ENCODE peak calls at places on chromosomes 13 and 19, in seven cellular contexts. One of them, this sample, is unnamed.

GRCh38 chr13:65613004-65613403 is 1617.1 kb downstream of the PCDH9 start:
- DNase-seq in type B pancreatic cell: no peak
- DNase-seq in neural crest cell: no peak
- DNase-seq in lower leg skin: no peak
- DNase-seq in Panc1: no peak
- DNase-seq in vagina: no peak
- DNase-seq in left ventricle myocardium inferior: no peak
- DNase-seq in this sample: no peak

GRCh38 chr13:35598790-35599369 is 122.4 kb upstream of the MAB21L1 start:
- DNase-seq in type B pancreatic cell: no peak
- DNase-seq in neural crest cell: no peak
- DNase-seq in lower leg skin: no peak
- DNase-seq in Panc1: no peak
- DNase-seq in vagina: no peak
- DNase-seq in left ventricle myocardium inferior: no peak
- DNase-seq in this sample: no peak

GRCh38 chr13:105920375-105920774 is 615.1 kb downstream of the EFNB2 start:
- DNase-seq in type B pancreatic cell: no peak
- DNase-seq in neural crest cell: no peak
- DNase-seq in lower leg skin: no peak
- DNase-seq in Panc1: no peak
- DNase-seq in vagina: no peak
- DNase-seq in left ventricle myocardium inferior: no peak
- DNase-seq in this sample: no peak

GRCh38 chr13:48578516-48579166 is 45.8 kb upstream of the RCBTB2 start:
- DNase-seq in type B pancreatic cell: no peak
- DNase-seq in neural crest cell: no peak
- DNase-seq in lower leg skin: no peak
- DNase-seq in Panc1: no peak
- DNase-seq in vagina: no peak
- DNase-seq in left ventricle myocardium inferior: no peak
- DNase-seq in this sample: no peak

GRCh38 chr19:2733930-2734588 is 5.8 kb downstream of the SLC39A3 start:
- DNase-seq in type B pancreatic cell: no peak
- DNase-seq in neural crest cell: no peak
- DNase-seq in lower leg skin: no peak
- DNase-seq in Panc1: no peak
- DNase-seq in vagina: no peak
- DNase-seq in left ventricle myocardium inferior: no peak
- DNase-seq in this sample: no peak

GRCh38 chr19:33740811-33741396 is 55.8 kb upstream of the KCTD15 start:
- DNase-seq in type B pancreatic cell: no peak
- DNase-seq in neural crest cell: peak
- DNase-seq in lower leg skin: no peak
- DNase-seq in Panc1: no peak
- DNase-seq in vagina: no peak
- DNase-seq in left ventricle myocardium inferior: no peak
- DNase-seq in this sample: no peak

GRCh38 chr19:4066682-4067395 is at the start of gene ZBTB7A:
- DNase-seq in type B pancreatic cell: no peak
- DNase-seq in neural crest cell: peak
- DNase-seq in lower leg skin: peak
- DNase-seq in Panc1: no peak
- DNase-seq in vagina: no peak
- DNase-seq in left ventricle myocardium inferior: peak
- DNase-seq in this sample: peak

GRCh38 chr13:27302643-27303262 is 32.1 kb downstream of the RASL11A start:
- DNase-seq in type B pancreatic cell: no peak
- DNase-seq in neural crest cell: no peak
- DNase-seq in lower leg skin: no peak
- DNase-seq in Panc1: no peak
- DNase-seq in vagina: no peak
- DNase-seq in left ventricle myocardium inferior: no peak
- DNase-seq in this sample: no peak

GRCh38 chr13:102310691-102311432 is 91.0 kb downstream of the FGF14 start:
- DNase-seq in type B pancreatic cell: no peak
- DNase-seq in neural crest cell: no peak
- DNase-seq in lower leg skin: no peak
- DNase-seq in Panc1: no peak
- DNase-seq in vagina: no peak
- DNase-seq in left ventricle myocardium inferior: peak
- DNase-seq in this sample: no peak

GRCh38 chr13:50676602-50677001 is 166.9 kb downstream of the DLEU7 start:
- DNase-seq in type B pancreatic cell: no peak
- DNase-seq in neural crest cell: no peak
- DNase-seq in lower leg skin: no peak
- DNase-seq in Panc1: no peak
- DNase-seq in vagina: no peak
- DNase-seq in left ventricle myocardium inferior: no peak
- DNase-seq in this sample: no peak

GRCh38 chr19:518292-519231 is 11.3 kb downstream of the TPGS1 start:
- DNase-seq in type B pancreatic cell: peak
- DNase-seq in neural crest cell: peak
- DNase-seq in lower leg skin: no peak
- DNase-seq in Panc1: no peak
- DNase-seq in vagina: no peak
- DNase-seq in left ventricle myocardium inferior: no peak
- DNase-seq in this sample: no peak

DNA sequence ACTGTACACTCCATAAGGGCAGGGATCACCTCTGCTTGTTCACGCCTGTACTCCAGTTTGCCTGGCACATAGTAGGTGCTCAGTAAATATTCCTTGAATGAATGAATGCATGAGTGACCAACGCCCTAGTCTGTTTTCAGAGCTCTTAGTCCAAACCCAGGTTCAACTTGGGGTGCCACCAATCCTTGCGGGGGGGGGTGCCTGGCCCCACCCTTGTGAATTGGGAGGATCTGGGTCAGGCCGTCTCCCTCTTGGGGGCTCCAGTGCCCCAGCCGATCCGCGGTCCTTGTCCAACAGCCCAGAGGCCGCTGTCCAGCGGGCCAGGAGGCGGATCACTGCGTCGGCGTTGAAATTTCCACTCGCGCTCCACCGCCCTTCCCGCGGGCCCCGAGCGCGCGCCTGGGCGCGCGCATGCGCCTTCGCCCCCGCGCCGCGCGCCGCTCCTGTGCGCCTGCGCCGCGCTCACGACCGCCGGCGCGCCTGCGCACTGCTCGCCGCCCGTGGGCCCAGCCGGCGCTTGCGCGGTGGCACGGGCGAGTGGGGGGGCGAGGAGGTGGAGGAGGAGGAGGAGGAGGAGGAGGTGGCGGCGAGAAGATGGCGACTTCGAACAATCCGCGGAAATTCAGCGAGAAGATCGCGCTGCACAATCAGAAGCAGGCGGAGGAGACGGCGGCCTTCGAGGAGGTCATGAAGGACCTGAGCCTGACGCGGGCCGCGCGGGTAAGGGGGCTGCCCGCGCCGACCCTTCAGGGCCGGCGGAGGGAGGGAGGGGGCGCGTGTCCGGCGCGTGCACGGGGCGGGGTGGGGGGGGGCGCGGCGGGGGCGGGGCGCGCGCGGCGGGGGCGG is at the start of gene CRTC1:
- DNase-seq in type B pancreatic cell: peak
- DNase-seq in neural crest cell: peak
- DNase-seq in lower leg skin: peak
- DNase-seq in Panc1: no peak
- DNase-seq in vagina: no peak
- DNase-seq in left ventricle myocardium inferior: peak
- DNase-seq in this sample: peak
- TF ChIP-seq CTCF in type B pancreatic cell: no peak
- TF ChIP-seq CTCF in neural crest cell: no peak
- TF ChIP-seq CTCF in lower leg skin: no peak
- TF ChIP-seq CTCF in Panc1: no peak
- TF ChIP-seq CTCF in vagina: no peak
- TF ChIP-seq CTCF in left ventricle myocardium inferior: no peak
- TF ChIP-seq CTCF in this sample: no peak

GRCh38 chr13:87274209-87274819 is 396.9 kb upstream of the SLITRK5 start:
- DNase-seq in type B pancreatic cell: no peak
- DNase-seq in neural crest cell: peak
- DNase-seq in lower leg skin: no peak
- DNase-seq in Panc1: no peak
- DNase-seq in vagina: no peak
- DNase-seq in left ventricle myocardium inferior: no peak
- DNase-seq in this sample: no peak

GRCh38 chr13:87280139-87280538 is 391.0 kb upstream of the SLITRK5 start:
- DNase-seq in type B pancreatic cell: no peak
- DNase-seq in neural crest cell: no peak
- DNase-seq in lower leg skin: no peak
- DNase-seq in Panc1: no peak
- DNase-seq in vagina: no peak
- DNase-seq in left ventricle myocardium inferior: no peak
- DNase-seq in this sample: no peak
- TF ChIP-seq CTCF in type B pancreatic cell: no peak
- TF ChIP-seq CTCF in neural crest cell: peak
- TF ChIP-seq CTCF in lower leg skin: no peak
- TF ChIP-seq CTCF in Panc1: peak
- TF ChIP-seq CTCF in vagina: no peak
- TF ChIP-seq CTCF in left ventricle myocardium inferior: no peak
- TF ChIP-seq CTCF in this sample: no peak

GRCh38 chr19:32336259-32337111 is 8.9 kb upstream of the ZNF507 start:
- DNase-seq in type B pancreatic cell: no peak
- DNase-seq in neural crest cell: no peak
- DNase-seq in lower leg skin: no peak
- DNase-seq in Panc1: no peak
- DNase-seq in vagina: no peak
- DNase-seq in left ventricle myocardium inferior: peak
- DNase-seq in this sample: no peak
- TF ChIP-seq CTCF in type B pancreatic cell: no peak
- TF ChIP-seq CTCF in neural crest cell: no peak
- TF ChIP-seq CTCF in lower leg skin: no peak
- TF ChIP-seq CTCF in Panc1: peak
- TF ChIP-seq CTCF in vagina: no peak
- TF ChIP-seq CTCF in left ventricle myocardium inferior: no peak
- TF ChIP-seq CTCF in this sample: no peak

GRCh38 chr19:52237771-52238400 is 31.5 kb upstream of the ZNF766 start:
- DNase-seq in type B pancreatic cell: no peak
- DNase-seq in neural crest cell: peak
- DNase-seq in lower leg skin: no peak
- DNase-seq in Panc1: peak
- DNase-seq in vagina: no peak
- DNase-seq in left ventricle myocardium inferior: peak
- DNase-seq in this sample: peak
- TF ChIP-seq CTCF in type B pancreatic cell: peak
- TF ChIP-seq CTCF in neural crest cell: peak
- TF ChIP-seq CTCF in lower leg skin: no peak
- TF ChIP-seq CTCF in Panc1: peak
- TF ChIP-seq CTCF in vagina: peak
- TF ChIP-seq CTCF in left ventricle myocardium inferior: peak
- TF ChIP-seq CTCF in this sample: peak

DNA sequence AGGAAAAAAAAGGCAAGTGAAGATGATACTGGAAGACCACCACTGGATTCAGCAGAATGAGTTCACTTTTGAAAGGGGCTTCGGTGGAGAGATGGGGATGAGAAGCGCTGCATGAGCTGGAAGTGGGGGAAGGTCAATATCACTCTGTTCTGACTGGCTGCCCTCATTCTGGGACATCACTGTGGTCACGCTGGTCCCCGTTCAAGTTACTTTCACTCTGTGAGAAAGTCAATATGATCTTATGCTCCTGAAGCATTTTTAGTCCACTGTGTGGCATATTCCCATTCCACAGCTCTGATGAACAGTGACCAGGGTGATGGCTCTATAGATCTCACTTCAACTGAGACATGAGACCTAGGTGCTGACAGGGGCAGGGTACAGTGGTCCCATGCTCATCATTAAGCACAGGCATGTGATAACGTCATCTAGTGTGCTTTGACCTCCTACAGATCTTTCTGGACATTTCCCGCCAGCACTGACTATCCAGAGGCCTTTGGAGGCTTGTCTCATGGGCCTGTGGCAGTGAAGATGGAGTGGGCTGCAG is 40.2 kb upstream of the GPR183 start:
- DNase-seq in type B pancreatic cell: no peak
- DNase-seq in neural crest cell: no peak
- DNase-seq in lower leg skin: no peak
- DNase-seq in Panc1: no peak
- DNase-seq in vagina: no peak
- DNase-seq in left ventricle myocardium inferior: no peak
- DNase-seq in this sample: no peak
- TF ChIP-seq CTCF in type B pancreatic cell: no peak
- TF ChIP-seq CTCF in neural crest cell: no peak
- TF ChIP-seq CTCF in lower leg skin: no peak
- TF ChIP-seq CTCF in Panc1: no peak
- TF ChIP-seq CTCF in vagina: no peak
- TF ChIP-seq CTCF in left ventricle myocardium inferior: no peak
- TF ChIP-seq CTCF in this sample: no peak

GRCh38 chr13:60244381-60244780 is 80.7 kb upstream of the DIAPH3 start:
- DNase-seq in type B pancreatic cell: no peak
- DNase-seq in neural crest cell: no peak
- DNase-seq in lower leg skin: no peak
- DNase-seq in Panc1: no peak
- DNase-seq in vagina: no peak
- DNase-seq in left ventricle myocardium inferior: no peak
- DNase-seq in this sample: no peak
- TF ChIP-seq CTCF in type B pancreatic cell: no peak
- TF ChIP-seq CTCF in neural crest cell: no peak
- TF ChIP-seq CTCF in lower leg skin: no peak
- TF ChIP-seq CTCF in Panc1: no peak
- TF ChIP-seq CTCF in vagina: no peak
- TF ChIP-seq CTCF in left ventricle myocardium inferior: no peak
- TF ChIP-seq CTCF in this sample: no peak

GRCh38 chr19:29393915-29394460 is 131.8 kb upstream of the VSTM2B start:
- DNase-seq in type B pancreatic cell: no peak
- DNase-seq in neural crest cell: no peak
- DNase-seq in lower leg skin: no peak
- DNase-seq in Panc1: no peak
- DNase-seq in vagina: no peak
- DNase-seq in left ventricle myocardium inferior: no peak
- DNase-seq in this sample: no peak
- TF ChIP-seq CTCF in type B pancreatic cell: no peak
- TF ChIP-seq CTCF in neural crest cell: peak
- TF ChIP-seq CTCF in lower leg skin: no peak
- TF ChIP-seq CTCF in Panc1: no peak
- TF ChIP-seq CTCF in vagina: no peak
- TF ChIP-seq CTCF in left ventricle myocardium inferior: no peak
- TF ChIP-seq CTCF in this sample: no peak

GRCh38 chr19:50460161-50460765 is 16.0 kb upstream of the EMC10 start:
- DNase-seq in type B pancreatic cell: no peak
- DNase-seq in neural crest cell: no peak
- DNase-seq in lower leg skin: no peak
- DNase-seq in Panc1: no peak
- DNase-seq in vagina: no peak
- DNase-seq in left ventricle myocardium inferior: no peak
- DNase-seq in this sample: no peak
- TF ChIP-seq CTCF in type B pancreatic cell: no peak
- TF ChIP-seq CTCF in neural crest cell: no peak
- TF ChIP-seq CTCF in lower leg skin: no peak
- TF ChIP-seq CTCF in Panc1: no peak
- TF ChIP-seq CTCF in vagina: no peak
- TF ChIP-seq CTCF in left ventricle myocardium inferior: no peak
- TF ChIP-seq CTCF in this sample: no peak